ENCODE peak calls at places on chromosome 1, in five cellular contexts. One of them, this sample, is unnamed.
A peak's percentile ranks its signal among the peaks of the same experiment; 100 is the strongest.

GRCh38 chr1:71364236-71364635 is 283.4 kb upstream of the ZRANB2 start:
- DNase-seq in BJ: no peak
- DNase-seq in psoas muscle: no peak
- DNase-seq in fibroblast of lung: peak; percentile 25
- DNase-seq in fibroblast of mammary gland: peak; percentile 12
- DNase-seq in this sample: no peak

GRCh38 chr1:178538192-178538916 is 25.4 kb downstream of the TEX35 start:
- DNase-seq in BJ: peak; percentile 62
- DNase-seq in psoas muscle: peak; percentile 18
- DNase-seq in fibroblast of lung: peak; percentile 40
- DNase-seq in fibroblast of mammary gland: peak; percentile 90
- DNase-seq in this sample: no peak

GRCh38 chr1:166944186-166944967 is 31.0 kb downstream of the ILDR2 start:
- DNase-seq in BJ: no peak
- DNase-seq in psoas muscle: no peak
- DNase-seq in fibroblast of lung: no peak
- DNase-seq in fibroblast of mammary gland: no peak
- DNase-seq in this sample: no peak

GRCh38 chr1:232786845-232787455 is 18.3 kb upstream of the MAP10 start:
- DNase-seq in BJ: no peak
- DNase-seq in psoas muscle: no peak
- DNase-seq in fibroblast of lung: no peak
- DNase-seq in fibroblast of mammary gland: no peak
- DNase-seq in this sample: no peak

GRCh38 chr1:109712321-109712864 is 342 bp downstream of the GSTM5 start:
- DNase-seq in BJ: no peak
- DNase-seq in psoas muscle: no peak
- DNase-seq in fibroblast of lung: no peak
- DNase-seq in fibroblast of mammary gland: no peak
- DNase-seq in this sample: no peak

GRCh38 chr1:58395355-58395754 is 151.2 kb downstream of the OMA1 start:
- DNase-seq in BJ: peak; percentile 66
- DNase-seq in psoas muscle: no peak
- DNase-seq in fibroblast of lung: peak; percentile 85
- DNase-seq in fibroblast of mammary gland: peak; percentile 90
- DNase-seq in this sample: peak; percentile 29

GRCh38 chr1:243508303-243508713 is 252.5 kb downstream of the SDCCAG8 start:
- DNase-seq in BJ: no peak
- DNase-seq in psoas muscle: no peak
- DNase-seq in fibroblast of lung: no peak
- DNase-seq in fibroblast of mammary gland: no peak
- DNase-seq in this sample: no peak

GRCh38 chr1:211577277-211577825 is 1.6 kb downstream of the SLC30A1 start:
- DNase-seq in BJ: no peak
- DNase-seq in psoas muscle: no peak
- DNase-seq in fibroblast of lung: peak; percentile 42
- DNase-seq in fibroblast of mammary gland: peak; percentile 19
- DNase-seq in this sample: no peak

GRCh38 chr1:99268021-99268420 is 3.7 kb downstream of the PLPPR4 start:
- DNase-seq in BJ: no peak
- DNase-seq in psoas muscle: no peak
- DNase-seq in fibroblast of lung: peak; percentile 17
- DNase-seq in fibroblast of mammary gland: peak; percentile 22
- DNase-seq in this sample: no peak

GRCh38 chr1:1085171-1085841 is 11.2 kb upstream of the RNF223 start:
- DNase-seq in BJ: no peak
- DNase-seq in psoas muscle: no peak
- DNase-seq in fibroblast of lung: no peak
- DNase-seq in fibroblast of mammary gland: no peak
- DNase-seq in this sample: no peak

GRCh38 chr1:119254067-119254720 is 113.7 kb upstream of the WARS2 start:
- DNase-seq in BJ: no peak
- DNase-seq in psoas muscle: no peak
- DNase-seq in fibroblast of lung: no peak
- DNase-seq in fibroblast of mammary gland: peak; percentile 23
- DNase-seq in this sample: peak; percentile 32

GRCh38 chr1:234213576-234214128 is 159.6 kb upstream of the COA6 start:
- DNase-seq in BJ: no peak
- DNase-seq in psoas muscle: no peak
- DNase-seq in fibroblast of lung: no peak
- DNase-seq in fibroblast of mammary gland: no peak
- DNase-seq in this sample: no peak
- H3K4me3 ChIP-seq in BJ: peak overlapping the region; percentile 31
- H3K4me3 ChIP-seq in psoas muscle: peak overlapping the region; percentile 58
- H3K4me3 ChIP-seq in fibroblast of lung: no peak overlapping the region
- H3K4me3 ChIP-seq in fibroblast of mammary gland: no peak overlapping the region
- H3K4me3 ChIP-seq in this sample: peak overlapping the region; percentile 55

DNA sequence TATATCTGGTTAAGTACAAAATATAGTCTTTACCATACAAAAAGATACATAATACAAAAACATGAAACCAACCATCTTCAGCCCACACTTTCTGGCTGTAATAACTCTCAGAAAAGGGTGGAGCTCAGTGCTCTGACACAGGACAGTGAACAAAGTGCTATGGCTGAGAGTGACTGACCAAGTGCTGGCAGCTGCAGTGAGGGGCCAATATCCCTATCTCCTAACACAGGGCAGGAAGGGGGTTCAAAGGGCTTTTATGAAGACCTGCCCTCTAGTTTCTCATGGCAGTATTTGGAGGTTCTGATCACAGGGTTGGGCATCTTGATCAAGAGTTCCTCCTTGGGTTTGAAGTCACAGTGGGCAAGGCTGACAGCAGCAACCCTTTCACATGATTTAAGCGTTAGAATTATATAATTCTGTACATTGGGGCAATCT is 3.9 kb downstream of the TXNIP start:
- DNase-seq in BJ: no peak
- DNase-seq in psoas muscle: no peak
- DNase-seq in fibroblast of lung: no peak
- DNase-seq in fibroblast of mammary gland: no peak
- DNase-seq in this sample: no peak
- H3K4me3 ChIP-seq in BJ: peak overlapping the region; percentile 56
- H3K4me3 ChIP-seq in psoas muscle: peak overlapping the region; percentile 80
- H3K4me3 ChIP-seq in fibroblast of lung: no peak overlapping the region
- H3K4me3 ChIP-seq in fibroblast of mammary gland: no peak overlapping the region
- H3K4me3 ChIP-seq in this sample: peak overlapping the region; percentile 81

DNA sequence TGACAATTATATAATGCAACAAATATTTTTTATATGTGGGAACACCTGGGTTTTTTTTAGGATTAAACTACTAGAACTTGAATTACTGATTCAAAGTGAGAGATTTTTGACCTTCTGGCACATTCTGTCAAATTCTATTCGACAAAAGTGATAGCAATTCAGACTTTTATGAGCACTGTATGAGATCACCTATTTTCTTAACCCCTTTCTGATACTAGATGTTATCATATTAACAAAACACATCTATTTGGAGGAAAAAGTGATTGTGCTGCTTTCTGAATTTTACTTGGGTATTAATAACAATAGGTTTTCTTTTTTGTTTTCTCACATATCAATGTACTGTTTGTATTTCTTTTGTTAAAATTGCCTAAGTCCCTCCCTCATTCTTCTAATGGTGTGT is 174.9 kb upstream of the GREM2 start:
- DNase-seq in BJ: no peak
- DNase-seq in psoas muscle: no peak
- DNase-seq in fibroblast of lung: no peak
- DNase-seq in fibroblast of mammary gland: no peak
- DNase-seq in this sample: no peak
- H3K4me3 ChIP-seq in BJ: no peak overlapping the region
- H3K4me3 ChIP-seq in psoas muscle: no peak overlapping the region
- H3K4me3 ChIP-seq in fibroblast of lung: no peak overlapping the region
- H3K4me3 ChIP-seq in fibroblast of mammary gland: no peak overlapping the region
- H3K4me3 ChIP-seq in this sample: no peak overlapping the region

DNA sequence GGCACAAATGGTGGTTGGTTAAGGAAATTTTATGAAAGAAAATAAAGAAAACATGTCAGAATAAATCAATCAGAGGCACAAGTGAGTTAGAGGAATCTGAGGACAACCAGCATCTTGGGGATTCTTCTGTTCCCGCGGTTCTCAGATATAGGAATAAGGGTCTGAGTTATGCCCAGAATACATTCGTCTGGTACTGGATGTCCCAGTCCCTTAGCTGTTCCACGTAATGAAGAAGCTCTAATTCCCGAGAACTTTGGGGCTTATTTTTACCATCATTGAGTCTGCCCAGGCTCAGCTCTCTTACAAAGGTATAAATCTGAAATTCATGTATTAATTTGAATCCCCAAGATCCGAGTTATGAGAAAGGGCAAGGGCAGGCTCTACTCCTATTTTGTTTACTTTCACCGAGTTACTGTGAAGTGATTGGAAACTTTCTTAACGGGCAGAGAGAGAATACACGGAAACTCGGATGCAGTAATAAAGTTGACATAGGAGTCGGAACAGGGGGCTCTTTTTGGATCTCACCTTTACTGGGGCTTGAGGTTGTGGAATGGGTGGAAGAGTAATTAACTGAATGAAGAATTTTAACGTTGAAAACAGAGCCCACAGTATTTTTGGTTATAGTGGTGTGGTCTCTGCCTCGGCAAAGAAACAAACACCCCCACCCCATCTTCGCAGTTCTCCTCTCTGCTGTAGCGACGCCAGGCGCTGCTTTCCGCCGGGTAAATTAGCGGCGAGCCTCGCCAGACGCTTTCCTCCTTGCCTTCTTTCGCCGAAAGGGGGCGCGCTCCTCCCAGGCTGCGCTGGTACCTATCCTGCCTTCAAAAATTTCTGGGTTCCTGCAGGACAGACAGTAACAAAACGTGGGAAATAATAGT is 7.1 kb downstream of the PRRX1 start:
- DNase-seq in BJ: no peak
- DNase-seq in psoas muscle: peak; percentile 68
- DNase-seq in fibroblast of lung: peak; percentile 66
- DNase-seq in fibroblast of mammary gland: peak; percentile 70
- DNase-seq in this sample: no peak
- H3K4me3 ChIP-seq in BJ: no peak overlapping the region
- H3K4me3 ChIP-seq in psoas muscle: peak overlapping the region; percentile 72
- H3K4me3 ChIP-seq in fibroblast of lung: no peak overlapping the region
- H3K4me3 ChIP-seq in fibroblast of mammary gland: peak overlapping the region; percentile 23
- H3K4me3 ChIP-seq in this sample: no peak overlapping the region

GRCh38 chr1:116514708-116515525 is 55.9 kb downstream of the CD58 start:
- DNase-seq in BJ: no peak
- DNase-seq in psoas muscle: no peak
- DNase-seq in fibroblast of lung: no peak
- DNase-seq in fibroblast of mammary gland: peak; percentile 74
- DNase-seq in this sample: no peak
- H3K4me3 ChIP-seq in BJ: no peak overlapping the region
- H3K4me3 ChIP-seq in psoas muscle: no peak overlapping the region
- H3K4me3 ChIP-seq in fibroblast of lung: no peak overlapping the region
- H3K4me3 ChIP-seq in fibroblast of mammary gland: no peak overlapping the region
- H3K4me3 ChIP-seq in this sample: no peak overlapping the region

GRCh38 chr1:42784946-42785693 is at the start of gene TMEM269:
- DNase-seq in BJ: no peak
- DNase-seq in psoas muscle: peak; percentile 23
- DNase-seq in fibroblast of lung: peak; percentile 5
- DNase-seq in fibroblast of mammary gland: no peak
- DNase-seq in this sample: no peak
- H3K4me3 ChIP-seq in BJ: peak within 1 kb of the TSS; percentile 39
- H3K4me3 ChIP-seq in psoas muscle: peak within 1 kb of the TSS; percentile 61
- H3K4me3 ChIP-seq in fibroblast of lung: peak within 1 kb of the TSS; percentile 13
- H3K4me3 ChIP-seq in fibroblast of mammary gland: peak within 1 kb of the TSS; percentile 27
- H3K4me3 ChIP-seq in this sample: peak within 1 kb of the TSS; percentile 40

GRCh38 chr1:87348346-87349019 is 19.8 kb downstream of the LMO4 start:
- DNase-seq in BJ: no peak
- DNase-seq in psoas muscle: no peak
- DNase-seq in fibroblast of lung: peak; percentile 30
- DNase-seq in fibroblast of mammary gland: no peak
- DNase-seq in this sample: no peak
- H3K4me3 ChIP-seq in BJ: no peak overlapping the region
- H3K4me3 ChIP-seq in psoas muscle: no peak overlapping the region
- H3K4me3 ChIP-seq in fibroblast of lung: no peak overlapping the region
- H3K4me3 ChIP-seq in fibroblast of mammary gland: no peak overlapping the region
- H3K4me3 ChIP-seq in this sample: no peak overlapping the region

GRCh38 chr1:15412843-15413242 is 3.2 kb downstream of the EFHD2 start:
- DNase-seq in BJ: no peak
- DNase-seq in psoas muscle: no peak
- DNase-seq in fibroblast of lung: no peak
- DNase-seq in fibroblast of mammary gland: no peak
- DNase-seq in this sample: no peak

GRCh38 chr1:15412488-15412800 is 2.8 kb downstream of the EFHD2 start:
- DNase-seq in BJ: no peak
- DNase-seq in psoas muscle: no peak
- DNase-seq in fibroblast of lung: no peak
- DNase-seq in fibroblast of mammary gland: no peak
- DNase-seq in this sample: no peak

GRCh38 chr1:15413563-15414449 is 4.1 kb downstream of the EFHD2 start:
- DNase-seq in BJ: no peak
- DNase-seq in psoas muscle: no peak
- DNase-seq in fibroblast of lung: no peak
- DNase-seq in fibroblast of mammary gland: no peak
- DNase-seq in this sample: no peak

GRCh38 chr1:15411593-15412487 is 2.2 kb downstream of the EFHD2 start:
- DNase-seq in BJ: no peak
- DNase-seq in psoas muscle: no peak
- DNase-seq in fibroblast of lung: peak; percentile 53
- DNase-seq in fibroblast of mammary gland: no peak
- DNase-seq in this sample: no peak

DNA sequence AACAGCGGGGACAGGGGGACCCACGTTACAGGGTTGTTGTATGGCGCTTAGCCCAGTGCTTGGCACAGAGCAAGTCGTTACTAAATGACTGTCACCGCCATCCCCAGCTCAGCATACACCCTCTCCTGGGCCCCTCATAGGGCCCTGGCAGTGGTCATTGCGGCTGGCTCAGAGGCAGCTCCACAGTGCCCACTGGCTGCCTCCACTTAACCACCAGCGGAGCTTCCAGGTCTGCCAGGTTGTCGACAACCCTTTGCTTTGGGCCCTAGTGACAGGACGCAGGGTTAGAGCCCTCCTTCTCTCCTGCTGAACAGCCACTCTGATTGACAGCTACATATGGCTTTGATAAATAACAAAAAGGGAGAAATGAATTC is 4.7 kb downstream of the EFHD2 start:
- DNase-seq in BJ: no peak
- DNase-seq in psoas muscle: no peak
- DNase-seq in fibroblast of lung: no peak
- DNase-seq in fibroblast of mammary gland: no peak
- DNase-seq in this sample: no peak
- H3K4me3 ChIP-seq in BJ: no peak overlapping the region
- H3K4me3 ChIP-seq in psoas muscle: no peak overlapping the region
- H3K4me3 ChIP-seq in fibroblast of lung: no peak overlapping the region
- H3K4me3 ChIP-seq in fibroblast of mammary gland: no peak overlapping the region
- H3K4me3 ChIP-seq in this sample: no peak overlapping the region

GRCh38 chr1:23424171-23424959 is at the start of gene TCEA3:
- DNase-seq in BJ: no peak
- DNase-seq in psoas muscle: peak; percentile 73
- DNase-seq in fibroblast of lung: no peak
- DNase-seq in fibroblast of mammary gland: no peak
- DNase-seq in this sample: no peak
- H3K4me3 ChIP-seq in BJ: peak within 1 kb of the TSS; percentile 61
- H3K4me3 ChIP-seq in psoas muscle: peak within 1 kb of the TSS; percentile 75
- H3K4me3 ChIP-seq in fibroblast of lung: peak within 1 kb of the TSS; percentile 50
- H3K4me3 ChIP-seq in fibroblast of mammary gland: peak within 1 kb of the TSS; percentile 29
- H3K4me3 ChIP-seq in this sample: peak within 1 kb of the TSS; percentile 46

This sample was measured in epithelial cell of proximal tubule.